ENCODE peak calls at places on chromosomes 16 and 17, in ten cellular contexts. One of them, this sample, is unnamed.

GRCh38 chr17:76382803-76383644 is 1.4 kb upstream of the SPHK1 start:
- DNase-seq in upper lobe of right lung: peak
- DNase-seq in ovary: peak
- DNase-seq in CD4-positive, alpha-beta T cell: peak
- DNase-seq in testis: no peak
- DNase-seq in suprapubic skin: no peak
- DNase-seq in bronchial epithelial cell: peak
- DNase-seq in nephron progenitor cell: peak
- DNase-seq in neural crest cell: peak
- DNase-seq in heart right ventricle: peak
- DNase-seq in this sample: peak

GRCh38 chr17:77455111-77455877 is 314.5 kb downstream of the SEC14L1 start:
- DNase-seq in testis: peak
- DNase-seq in neural crest cell: no peak
- DNase-seq in ovary: no peak
- DNase-seq in heart right ventricle: no peak
- DNase-seq in nephron progenitor cell: no peak
- DNase-seq in upper lobe of right lung: no peak
- DNase-seq in bronchial epithelial cell: no peak
- DNase-seq in suprapubic skin: no peak
- DNase-seq in CD4-positive, alpha-beta T cell: no peak
- DNase-seq in this sample: no peak

GRCh38 chr17:37110012-37110701 is 161.4 kb downstream of the AATF start:
- DNase-seq in neural crest cell: no peak
- DNase-seq in upper lobe of right lung: no peak
- DNase-seq in testis: no peak
- DNase-seq in suprapubic skin: no peak
- DNase-seq in bronchial epithelial cell: no peak
- DNase-seq in heart right ventricle: no peak
- DNase-seq in ovary: no peak
- DNase-seq in nephron progenitor cell: no peak
- DNase-seq in CD4-positive, alpha-beta T cell: no peak
- DNase-seq in this sample: no peak

GRCh38 chr17:44745301-44745700 is 13.5 kb upstream of the ADAM11 start:
- DNase-seq in upper lobe of right lung: no peak
- DNase-seq in CD4-positive, alpha-beta T cell: no peak
- DNase-seq in nephron progenitor cell: no peak
- DNase-seq in suprapubic skin: no peak
- DNase-seq in ovary: no peak
- DNase-seq in heart right ventricle: no peak
- DNase-seq in bronchial epithelial cell: no peak
- DNase-seq in neural crest cell: no peak
- DNase-seq in testis: no peak
- DNase-seq in this sample: no peak

GRCh38 chr16:69840975-69841374 is 78.8 kb downstream of the WWP2 start:
- DNase-seq in CD4-positive, alpha-beta T cell: no peak
- DNase-seq in nephron progenitor cell: no peak
- DNase-seq in bronchial epithelial cell: no peak
- DNase-seq in testis: no peak
- DNase-seq in suprapubic skin: no peak
- DNase-seq in neural crest cell: no peak
- DNase-seq in heart right ventricle: no peak
- DNase-seq in upper lobe of right lung: no peak
- DNase-seq in ovary: no peak
- DNase-seq in this sample: no peak

GRCh38 chr16:53415504-53415903 is 18.8 kb upstream of the RBL2 start:
- DNase-seq in bronchial epithelial cell: peak
- DNase-seq in ovary: no peak
- DNase-seq in testis: no peak
- DNase-seq in neural crest cell: no peak
- DNase-seq in nephron progenitor cell: no peak
- DNase-seq in upper lobe of right lung: no peak
- DNase-seq in suprapubic skin: no peak
- DNase-seq in CD4-positive, alpha-beta T cell: no peak
- DNase-seq in heart right ventricle: no peak
- DNase-seq in this sample: no peak

GRCh38 chr17:81194941-81195901 is 27.5 kb downstream of the CEP131 start:
- DNase-seq in neural crest cell: no peak
- DNase-seq in suprapubic skin: no peak
- DNase-seq in ovary: no peak
- DNase-seq in upper lobe of right lung: no peak
- DNase-seq in heart right ventricle: peak
- DNase-seq in bronchial epithelial cell: peak
- DNase-seq in testis: no peak
- DNase-seq in CD4-positive, alpha-beta T cell: no peak
- DNase-seq in nephron progenitor cell: no peak
- DNase-seq in this sample: no peak

GRCh38 chr17:35765086-35765710 is 4.5 kb downstream of the C17orf50 start:
- DNase-seq in heart right ventricle: no peak
- DNase-seq in neural crest cell: no peak
- DNase-seq in CD4-positive, alpha-beta T cell: no peak
- DNase-seq in bronchial epithelial cell: no peak
- DNase-seq in nephron progenitor cell: no peak
- DNase-seq in ovary: no peak
- DNase-seq in upper lobe of right lung: no peak
- DNase-seq in testis: peak
- DNase-seq in suprapubic skin: no peak
- DNase-seq in this sample: no peak

DNA sequence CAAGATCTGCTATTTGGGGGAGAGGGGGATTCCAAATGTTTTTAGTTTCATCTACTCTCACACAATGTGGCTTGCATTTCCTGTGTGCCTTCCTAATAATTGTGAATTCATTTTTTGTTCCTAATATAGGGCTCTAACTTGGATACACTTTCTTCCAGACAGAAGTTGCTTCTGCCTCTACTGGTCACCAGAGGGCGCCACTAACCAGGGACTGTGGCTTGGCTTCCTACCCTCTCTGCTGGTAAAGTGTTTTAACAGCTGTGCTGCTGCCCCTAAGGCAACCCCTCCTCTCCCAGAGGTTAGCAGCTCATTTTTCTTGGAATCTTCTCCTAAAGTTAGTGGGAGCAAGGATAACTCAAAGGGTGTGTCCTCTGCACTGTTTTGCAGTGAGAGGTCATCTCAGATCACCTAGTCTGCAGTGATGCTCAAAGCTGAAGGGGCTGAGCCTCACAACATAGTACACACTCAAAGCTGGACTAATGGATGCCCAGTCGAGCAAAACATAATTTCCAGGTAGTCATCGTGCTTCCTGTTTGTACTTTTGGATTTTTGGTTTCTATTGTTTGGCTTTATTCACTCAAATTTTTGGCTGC is 5.0 kb upstream of the PRSS54 start:
- DNase-seq in CD4-positive, alpha-beta T cell: no peak
- DNase-seq in heart right ventricle: peak
- DNase-seq in nephron progenitor cell: peak
- DNase-seq in neural crest cell: no peak
- DNase-seq in bronchial epithelial cell: peak
- DNase-seq in upper lobe of right lung: no peak
- DNase-seq in suprapubic skin: no peak
- DNase-seq in testis: peak
- DNase-seq in ovary: no peak
- DNase-seq in this sample: no peak
- TF ChIP-seq CTCF in CD4-positive, alpha-beta T cell: no peak
- TF ChIP-seq CTCF in heart right ventricle: peak
- TF ChIP-seq CTCF in nephron progenitor cell: peak
- TF ChIP-seq CTCF in neural crest cell: peak
- TF ChIP-seq CTCF in bronchial epithelial cell: peak
- TF ChIP-seq CTCF in upper lobe of right lung: peak
- TF ChIP-seq CTCF in suprapubic skin: no peak
- TF ChIP-seq CTCF in testis: peak
- TF ChIP-seq CTCF in ovary: no peak
- TF ChIP-seq CTCF in this sample: no peak

GRCh38 chr17:50055055-50055425 is 870 bp upstream of the ITGA3 start:
- DNase-seq in ovary: no peak
- DNase-seq in neural crest cell: no peak
- DNase-seq in nephron progenitor cell: peak
- DNase-seq in bronchial epithelial cell: peak
- DNase-seq in CD4-positive, alpha-beta T cell: no peak
- DNase-seq in suprapubic skin: no peak
- DNase-seq in upper lobe of right lung: peak
- DNase-seq in testis: peak
- DNase-seq in heart right ventricle: no peak
- DNase-seq in this sample: no peak

GRCh38 chr17:50057521-50057991 is 1.6 kb downstream of the ITGA3 start:
- DNase-seq in CD4-positive, alpha-beta T cell: no peak
- DNase-seq in nephron progenitor cell: no peak
- DNase-seq in testis: no peak
- DNase-seq in heart right ventricle: no peak
- DNase-seq in upper lobe of right lung: no peak
- DNase-seq in ovary: no peak
- DNase-seq in suprapubic skin: no peak
- DNase-seq in bronchial epithelial cell: no peak
- DNase-seq in neural crest cell: no peak
- DNase-seq in this sample: no peak

GRCh38 chr17:50056961-50057330 is 1.0 kb downstream of the ITGA3 start:
- DNase-seq in nephron progenitor cell: peak
- DNase-seq in heart right ventricle: no peak
- DNase-seq in bronchial epithelial cell: no peak
- DNase-seq in upper lobe of right lung: no peak
- DNase-seq in neural crest cell: no peak
- DNase-seq in suprapubic skin: no peak
- DNase-seq in CD4-positive, alpha-beta T cell: no peak
- DNase-seq in ovary: no peak
- DNase-seq in testis: peak
- DNase-seq in this sample: no peak

GRCh38 chr17:50056217-50056960 is 479 bp downstream of the ITGA3 start:
- DNase-seq in ovary: peak
- DNase-seq in nephron progenitor cell: peak
- DNase-seq in testis: peak
- DNase-seq in neural crest cell: peak
- DNase-seq in bronchial epithelial cell: no peak
- DNase-seq in suprapubic skin: no peak
- DNase-seq in heart right ventricle: no peak
- DNase-seq in upper lobe of right lung: peak
- DNase-seq in CD4-positive, alpha-beta T cell: peak
- DNase-seq in this sample: peak

DNA sequence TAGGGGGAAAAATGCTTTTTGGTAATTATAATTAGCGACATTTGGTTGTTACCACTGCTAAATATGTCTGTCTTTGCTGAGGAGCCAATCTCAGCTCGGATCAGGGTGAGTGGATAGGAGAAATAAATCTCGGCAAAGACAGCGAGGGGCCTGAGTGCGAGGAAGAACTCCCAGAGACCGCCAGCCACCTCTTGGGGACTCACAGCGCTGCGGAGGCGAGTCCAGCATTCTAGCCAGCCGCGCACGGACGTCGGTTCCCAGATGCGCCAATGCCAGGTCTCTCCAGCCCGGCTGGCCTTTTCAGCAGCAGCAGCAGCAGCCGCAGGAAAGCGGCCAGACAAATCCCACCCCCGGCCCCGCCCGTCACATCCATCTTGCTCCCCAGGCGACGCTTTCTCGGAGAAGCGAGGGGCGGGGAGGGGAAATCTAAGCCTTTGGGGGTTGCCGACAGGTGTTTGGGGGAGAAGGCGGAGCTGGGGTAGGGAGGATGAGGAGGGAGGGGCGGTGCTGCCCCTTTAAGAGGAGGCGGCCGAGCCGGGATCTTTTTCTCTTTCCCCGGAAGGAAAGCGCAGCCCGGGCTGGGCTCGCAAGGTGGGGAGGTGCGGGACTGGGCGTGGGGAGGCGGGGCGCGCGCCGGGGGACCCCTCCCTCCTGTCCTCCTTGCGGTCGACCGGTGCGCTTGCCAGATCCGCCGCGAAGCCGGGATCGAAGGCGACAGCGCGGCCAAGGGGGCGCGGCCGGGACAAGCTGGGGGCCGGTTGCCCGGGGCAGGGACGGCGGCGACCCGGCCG is at the start of gene ITGA3:
- DNase-seq in heart right ventricle: peak
- DNase-seq in testis: peak
- DNase-seq in ovary: peak
- DNase-seq in CD4-positive, alpha-beta T cell: peak
- DNase-seq in suprapubic skin: peak
- DNase-seq in neural crest cell: peak
- DNase-seq in nephron progenitor cell: peak
- DNase-seq in upper lobe of right lung: peak
- DNase-seq in bronchial epithelial cell: peak
- DNase-seq in this sample: peak
- TF ChIP-seq CTCF in heart right ventricle: no peak
- TF ChIP-seq CTCF in testis: no peak
- TF ChIP-seq CTCF in ovary: no peak
- TF ChIP-seq CTCF in CD4-positive, alpha-beta T cell: no peak
- TF ChIP-seq CTCF in suprapubic skin: no peak
- TF ChIP-seq CTCF in neural crest cell: no peak
- TF ChIP-seq CTCF in nephron progenitor cell: no peak
- TF ChIP-seq CTCF in upper lobe of right lung: no peak
- TF ChIP-seq CTCF in bronchial epithelial cell: peak
- TF ChIP-seq CTCF in this sample: no peak

GRCh38 chr16:54477766-54478165 is 191.2 kb upstream of the IRX3 start:
- DNase-seq in testis: no peak
- DNase-seq in upper lobe of right lung: no peak
- DNase-seq in CD4-positive, alpha-beta T cell: no peak
- DNase-seq in bronchial epithelial cell: no peak
- DNase-seq in suprapubic skin: no peak
- DNase-seq in ovary: no peak
- DNase-seq in nephron progenitor cell: no peak
- DNase-seq in heart right ventricle: no peak
- DNase-seq in neural crest cell: no peak
- DNase-seq in this sample: no peak
- TF ChIP-seq CTCF in testis: no peak
- TF ChIP-seq CTCF in upper lobe of right lung: no peak
- TF ChIP-seq CTCF in CD4-positive, alpha-beta T cell: no peak
- TF ChIP-seq CTCF in bronchial epithelial cell: no peak
- TF ChIP-seq CTCF in suprapubic skin: no peak
- TF ChIP-seq CTCF in ovary: no peak
- TF ChIP-seq CTCF in nephron progenitor cell: no peak
- TF ChIP-seq CTCF in heart right ventricle: no peak
- TF ChIP-seq CTCF in neural crest cell: no peak
- TF ChIP-seq CTCF in this sample: no peak

GRCh38 chr17:29090746-29091395 is 47.9 kb downstream of the PIPOX start:
- DNase-seq in nephron progenitor cell: no peak
- DNase-seq in CD4-positive, alpha-beta T cell: no peak
- DNase-seq in bronchial epithelial cell: no peak
- DNase-seq in neural crest cell: no peak
- DNase-seq in ovary: no peak
- DNase-seq in suprapubic skin: no peak
- DNase-seq in heart right ventricle: no peak
- DNase-seq in testis: no peak
- DNase-seq in upper lobe of right lung: no peak
- DNase-seq in this sample: no peak
- TF ChIP-seq CTCF in nephron progenitor cell: no peak
- TF ChIP-seq CTCF in CD4-positive, alpha-beta T cell: no peak
- TF ChIP-seq CTCF in bronchial epithelial cell: no peak
- TF ChIP-seq CTCF in neural crest cell: no peak
- TF ChIP-seq CTCF in ovary: no peak
- TF ChIP-seq CTCF in suprapubic skin: no peak
- TF ChIP-seq CTCF in heart right ventricle: no peak
- TF ChIP-seq CTCF in testis: no peak
- TF ChIP-seq CTCF in upper lobe of right lung: no peak
- TF ChIP-seq CTCF in this sample: no peak

GRCh38 chr16:87416826-87417471 is 24.8 kb downstream of the MAP1LC3B start:
- DNase-seq in neural crest cell: no peak
- DNase-seq in testis: peak
- DNase-seq in heart right ventricle: no peak
- DNase-seq in upper lobe of right lung: no peak
- DNase-seq in CD4-positive, alpha-beta T cell: no peak
- DNase-seq in suprapubic skin: peak
- DNase-seq in bronchial epithelial cell: peak
- DNase-seq in nephron progenitor cell: no peak
- DNase-seq in ovary: peak
- DNase-seq in this sample: no peak
- TF ChIP-seq CTCF in neural crest cell: peak
- TF ChIP-seq CTCF in testis: peak
- TF ChIP-seq CTCF in heart right ventricle: peak
- TF ChIP-seq CTCF in upper lobe of right lung: peak
- TF ChIP-seq CTCF in CD4-positive, alpha-beta T cell: peak
- TF ChIP-seq CTCF in suprapubic skin: peak
- TF ChIP-seq CTCF in bronchial epithelial cell: peak
- TF ChIP-seq CTCF in nephron progenitor cell: peak
- TF ChIP-seq CTCF in ovary: peak
- TF ChIP-seq CTCF in this sample: no peak

This sample was measured in lower leg skin.